ENCODE peak calls at places on chromosome 17, in six cellular contexts. G is A549, I is K562, J is adrenal gland, T is T-helper 17 cell, V is adipocyte. L is an unnamed sample.

GRCh38 chr17:72618018-72618509 is 474.4 kb downstream of the SLC39A11 start:
- DNase-seq in G (peak; percentile 43), I (no peak), J (no peak), T (no peak), V (no peak), L (peak; percentile 97)

GRCh38 chr17:44765965-44766364 is 7.2 kb downstream of the ADAM11 start:
- DNase-seq in G (no peak), I (no peak), J (no peak), T (no peak), V (no peak), L (no peak)

GRCh38 chr17:27244481-27245223 is 49.3 kb upstream of the WSB1 start:
- DNase-seq in G (peak; percentile 58), I (no peak), J (peak; percentile 70), T (no peak), V (peak; percentile 97), L (peak; percentile 40)

GRCh38 chr17:49823614-49824013 is 24.3 kb downstream of the TAC4 start:
- DNase-seq in G (no peak), I (no peak), J (no peak), T (no peak), V (no peak), L (no peak)

GRCh38 chr17:82497483-82498405 is 21.8 kb upstream of the FOXK2 start:
- DNase-seq in G (peak; percentile 48), I (no peak), J (peak; percentile 58), T (peak; percentile 43), V (peak; percentile 78), L (peak; percentile 66)

GRCh38 chr17:34098712-34099111 is 156.4 kb upstream of the CCL2 start:
- DNase-seq in G (peak; percentile 14), I (no peak), J (no peak), T (no peak), V (no peak), L (no peak)

GRCh38 chr17:19672009-19672837 is 23.7 kb downstream of the ALDH3A2 start:
- DNase-seq in G (no peak), I (no peak), J (peak; percentile 81), T (no peak), V (peak; percentile 59), L (peak; percentile 80)

GRCh38 chr17:78883533-78884131 is 19.4 kb downstream of the CEP295NL start:
- DNase-seq in G (peak; percentile 86), I (no peak), J (peak; percentile 69), T (no peak), V (peak; percentile 94), L (peak; percentile 95)

GRCh38 chr17:45914036-45914717 is 19.8 kb downstream of the MAPT start:
- DNase-seq in G (no peak), I (no peak), J (no peak), T (no peak), V (peak; percentile 14), L (no peak)

GRCh38 chr17:17514993-17515920 is 19.1 kb upstream of the RASD1 start:
- DNase-seq in G (no peak), I (no peak), J (no peak), T (no peak), V (no peak), L (no peak)

GRCh38 chr17:68585643-68586042 is 15.5 kb downstream of the FAM20A start:
- DNase-seq in G (no peak), I (no peak), J (no peak), T (no peak), V (no peak), L (no peak)

GRCh38 chr17:60577147-60577925 is 22.7 kb upstream of the PPM1D start:
- DNase-seq in G (no peak), I (peak; percentile 23), J (peak; percentile 29), T (no peak), V (peak; percentile 76), L (peak; percentile 45)

GRCh38 chr17:73637866-73638265 is 6.4 kb downstream of the SDK2 start:
- DNase-seq in G (no peak), I (no peak), J (no peak), T (no peak), V (no peak), L (no peak)

GRCh38 chr17:68319420-68320162 is 28.3 kb downstream of the ARSG start:
- DNase-seq in G (no peak), I (no peak), J (no peak), T (no peak), V (no peak), L (no peak)

GRCh38 chr17:57868007-57868774 is 18.3 kb upstream of the MRPS23 start:
- DNase-seq in G (peak; percentile 92), I (peak; percentile 49), J (peak; percentile 80), T (no peak), V (peak; percentile 87), L (no peak)

GRCh38 chr17:75064867-75065561 is 18.0 kb downstream of the KCTD2 start:
- DNase-seq in G (no peak), I (no peak), J (no peak), T (no peak), V (no peak), L (no peak)

GRCh38 chr17:48649741-48650140 is 23.6 kb upstream of the HOXB9 start:
- DNase-seq in G (no peak), I (no peak), J (no peak), T (no peak), V (no peak), L (no peak)

GRCh38 chr17:57991537-57991936 is 3.5 kb upstream of the VEZF1 start:
- DNase-seq in G (no peak), I (peak; percentile 31), J (no peak), T (no peak), V (no peak), L (no peak)

GRCh38 chr17:49545007-49545660 is 30.5 kb upstream of the NXPH3 start:
- DNase-seq in G (no peak), I (peak; percentile 6), J (no peak), T (no peak), V (no peak), L (peak; percentile 43)

GRCh38 chr17:47800686-47801085 is 20.9 kb downstream of the OSBPL7 start:
- DNase-seq in G (no peak), I (no peak), J (no peak), T (no peak), V (no peak), L (peak; percentile 40)

GRCh38 chr17:5364156-5364555 is 55.3 kb downstream of the NUP88 start:
- DNase-seq in G (no peak), I (no peak), J (no peak), T (no peak), V (peak; percentile 81), L (no peak)
- H3K9me3 ChIP-seq in G (no peaks in the 10 kb centered on the region), I (no peaks in the 10 kb centered on the region), J (no peaks in the 10 kb centered on the region), T (no peaks in the 10 kb centered on the region), V (no peaks in the 10 kb centered on the region), L (no peaks in the 10 kb centered on the region)

GRCh38 chr17:22460461-22461063 is 768.2 kb downstream of the KCNJ18 start:
- DNase-seq in G (no peak), I (no peak), J (no peak), T (no peak), V (no peak), L (no peak)
- H3K9me3 ChIP-seq in G (no peaks in the 10 kb centered on the region), I (no peaks in the 10 kb centered on the region), J (no peaks in the 10 kb centered on the region), T (no peaks in the 10 kb centered on the region), V (no peaks in the 10 kb centered on the region), L (no peaks in the 10 kb centered on the region)

GRCh38 chr17:3792481-3792880 is 8.5 kb downstream of the ITGAE start:
- DNase-seq in G (no peak), I (no peak), J (no peak), T (no peak), V (no peak), L (no peak)
- H3K9me3 ChIP-seq in G (no peaks in the 10 kb centered on the region), I (no peaks in the 10 kb centered on the region), J (no peaks in the 10 kb centered on the region), T (no peaks in the 10 kb centered on the region), V (no peaks in the 10 kb centered on the region), L (no peaks in the 10 kb centered on the region)

DNA sequence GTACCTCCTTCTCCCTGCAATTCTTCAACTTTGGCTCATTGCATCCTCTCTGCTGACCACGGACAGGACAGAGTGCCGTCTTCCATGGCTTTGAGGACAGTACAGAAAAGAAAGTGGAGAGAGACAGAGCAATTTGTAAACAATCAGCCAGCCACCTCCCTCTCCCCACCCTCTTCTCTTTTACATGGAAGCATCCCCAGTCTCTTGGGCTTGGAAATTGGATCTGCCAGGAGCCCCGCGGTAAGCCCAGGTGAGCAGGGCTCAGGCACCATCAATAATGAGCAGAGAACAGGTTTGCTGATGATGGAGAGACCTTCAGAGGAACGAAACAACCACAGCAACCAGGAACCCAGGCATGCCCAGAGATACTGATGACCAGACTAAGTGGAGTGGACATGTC is 194.9 kb upstream of the TNRC6C start:
- DNase-seq in G (no peak), I (no peak), J (no peak), T (no peak), V (no peak), L (no peak)
- H3K9me3 ChIP-seq in G (peaks cover 4% of the 10 kb centered on the region), I (no peaks in the 10 kb centered on the region), J (no peaks in the 10 kb centered on the region), T (no peaks in the 10 kb centered on the region), V (no peaks in the 10 kb centered on the region), L (peaks cover 4% of the 10 kb centered on the region)

DNA sequence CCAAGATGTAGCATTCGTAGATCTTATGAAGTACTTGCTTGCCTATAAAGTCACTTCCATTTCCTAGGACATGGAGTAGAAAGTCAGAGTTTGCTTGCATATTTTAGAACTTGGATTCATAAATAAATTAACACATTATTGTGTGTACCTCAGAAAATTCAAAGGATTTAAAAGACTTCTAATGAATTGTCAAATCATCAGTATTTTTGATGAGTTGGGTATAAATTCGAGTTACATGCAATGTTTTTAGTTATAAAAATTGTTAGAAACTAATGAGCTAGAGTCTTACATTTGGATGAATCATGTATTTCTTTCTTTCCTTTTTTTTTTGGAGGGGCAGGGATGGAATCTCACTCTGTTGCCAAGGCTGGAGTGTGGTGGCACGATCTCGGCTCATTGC is 156.9 kb upstream of the KCNJ16 start:
- DNase-seq in G (no peak), I (no peak), J (no peak), T (no peak), V (no peak), L (no peak)
- H3K9me3 ChIP-seq in G (no peaks in the 10 kb centered on the region), I (no peaks in the 10 kb centered on the region), J (no peaks in the 10 kb centered on the region), T (no peaks in the 10 kb centered on the region), V (no peaks in the 10 kb centered on the region), L (no peaks in the 10 kb centered on the region)